ENCODE peak calls at places on chromosomes 11 and 22, in nine cellular contexts. C is stimulated activated CD4-positive, alpha-beta T cell treated with anti-CD3 and anti-CD28 coated beads, Interleukin-12 subunit alpha, Interleukin-12 subunit beta, amount 100 ng/mL, for 48 hours; Q is effector memory CD4-positive, alpha-beta T cell; M is stimulated activated CD8-positive, alpha-beta memory T cell treated with anti-CD3 and anti-CD28 coated beads, Interleukin-12 subunit alpha, Interleukin-12 subunit beta, amount 100 ng/mL, for 4 hours; G is EH; E is HS-27A; I is AG09319; R is activated CD4-positive, CD25-positive, alpha-beta regulatory T cell treated with anti-CD3 and anti-CD28 coated beads, Interleukin-2, amount 50 U/mL, for 72 hours; V is SW480. K is an unnamed sample.

GRCh38 chr11:7077101-7077500 is 11.7 kb upstream of the RBMXL2 start:
- DNase-seq in Q (no peak), E (no peak), C (no peak), G (peak), R (no peak), I (no peak), V (no peak), M (no peak), K (no peak)

GRCh38 chr22:38246046-38246658 is 26.7 kb downstream of the TMEM184B start:
- DNase-seq in V (no peak), I (no peak), G (no peak), M (no peak), R (no peak), Q (no peak), E (no peak), C (no peak), K (no peak)

GRCh38 chr11:118908931-118909618 is 16.7 kb downstream of the BCL9L start:
- DNase-seq in C (no peak), I (peak), V (peak), Q (no peak), G (peak), M (no peak), E (no peak), R (no peak), K (no peak)

GRCh38 chr22:27436591-27436990 is 365.0 kb downstream of the MN1 start:
- DNase-seq in M (no peak), V (no peak), I (no peak), E (no peak), R (no peak), G (no peak), Q (no peak), C (no peak), K (no peak)

GRCh38 chr22:27129266-27129665 is 471.9 kb downstream of the MIAT start:
- DNase-seq in I (no peak), G (peak), M (no peak), Q (no peak), E (no peak), R (no peak), V (no peak), C (no peak), K (peak)

GRCh38 chr11:129910360-129910759 is 15.0 kb upstream of the NFRKB start:
- DNase-seq in R (no peak), V (no peak), M (no peak), Q (no peak), E (no peak), C (no peak), I (no peak), G (no peak), K (no peak)

GRCh38 chr11:44096360-44097188 is 1.1 kb downstream of the EXT2 start:
- DNase-seq in G (peak), R (no peak), M (no peak), E (no peak), C (no peak), V (peak), Q (no peak), I (no peak), K (no peak)

GRCh38 chr22:29231971-29232959 is 26.6 kb downstream of the EMID1 start:
- DNase-seq in C (no peak), E (no peak), I (no peak), G (no peak), R (no peak), M (no peak), V (no peak), Q (no peak), K (no peak)

GRCh38 chr11:127126956-127127355 is 126.4 kb upstream of the KIRREL3 start:
- DNase-seq in R (no peak), E (no peak), Q (no peak), G (no peak), V (no peak), C (no peak), M (no peak), I (no peak), K (no peak)

GRCh38 chr11:132451942-132452601 is 1080.2 kb downstream of the OPCML start:
- DNase-seq in Q (no peak), E (no peak), I (no peak), R (no peak), M (no peak), G (peak), V (no peak), C (no peak), K (no peak)

GRCh38 chr11:1643146-1643690 is 13.6 kb downstream of the KRTAP5-5 start:
- DNase-seq in C (no peak), I (no peak), M (no peak), Q (no peak), R (no peak), E (no peak), G (no peak), V (no peak), K (no peak)

GRCh38 chr11:64643927-64644326 is 52.9 kb downstream of the SLC22A12 start:
- DNase-seq in M (no peak), E (no peak), I (no peak), V (no peak), R (no peak), G (no peak), C (no peak), Q (no peak), K (no peak)

GRCh38 chr11:30984827-30985226 is 384.7 kb downstream of the DCDC1 start:
- DNase-seq in I (no peak), M (no peak), G (peak), V (no peak), R (no peak), Q (no peak), E (no peak), C (no peak), K (no peak)

GRCh38 chr11:35012467-35013191 is 96.2 kb downstream of the PDHX start:
- DNase-seq in M (no peak), V (no peak), G (no peak), Q (peak), E (no peak), R (no peak), I (no peak), C (no peak), K (peak)

GRCh38 chr11:15651033-15651432 is 536.3 kb downstream of the INSC start:
- DNase-seq in C (no peak), M (no peak), I (no peak), G (no peak), V (no peak), E (no peak), R (no peak), Q (no peak), K (no peak)

GRCh38 chr22:29617922-29618629 is 14.6 kb downstream of the NF2 start:
- DNase-seq in V (peak), G (peak), C (no peak), E (no peak), I (peak), R (no peak), Q (no peak), M (no peak), K (peak)

GRCh38 chr11:17388609-17389204 is at the start of gene KCNJ11:
- DNase-seq in I (no peak), M (no peak), R (no peak), E (no peak), V (peak), Q (no peak), C (no peak), G (no peak), K (no peak)

GRCh38 chr11:119689318-119689717 is 39.7 kb downstream of the NECTIN1 start:
- DNase-seq in R (no peak), M (no peak), E (no peak), G (no peak), C (no peak), V (no peak), I (no peak), Q (no peak), K (no peak)

GRCh38 chr11:12460441-12460840 is 83.1 kb downstream of the PARVA start:
- DNase-seq in M (no peak), G (peak), Q (no peak), E (no peak), R (no peak), C (no peak), V (no peak), I (no peak), K (no peak)

GRCh38 chr11:78562398-78562797 is 12.3 kb downstream of the NARS2 start:
- DNase-seq in C (no peak), Q (no peak), M (no peak), V (no peak), E (peak), R (no peak), G (peak), I (no peak), K (no peak)

K was measured in T-helper 2 cell.